ENCODE peak calls at places on chromosomes 13 and 19, in four cellular contexts. Z is kidney epithelial cell, A is foreskin fibroblast, F is hippocampal formation. U is an unnamed sample.

GRCh38 chr19:56324425-56324824 is 9.8 kb upstream of the ZSCAN5A start:
- DNase-seq in F (no peak), Z (no peak), A (no peak), U (no peak)

GRCh38 chr19:55691561-55692481 is 16.8 kb downstream of the EPN1 start:
- DNase-seq in F (no peak), Z (no peak), A (no peak), U (no peak)

GRCh38 chr19:51365211-51366049 is 758 bp downstream of the ETFB start:
- DNase-seq in F (no peak), A (peak), Z (no peak), U (no peak)

GRCh38 chr19:58543826-58544590 is at the start of gene TRIM28:
- DNase-seq in Z (peak), F (no peak), A (peak), U (peak)

GRCh38 chr19:19261350-19262189 is 11.5 kb downstream of the TM6SF2 start:
- DNase-seq in A (no peak), Z (no peak), F (no peak), U (no peak)

GRCh38 chr13:46010148-46010547 is 42.4 kb downstream of the ZC3H13 start:
- DNase-seq in F (no peak), Z (no peak), A (peak), U (no peak)

GRCh38 chr13:75135325-75135825 is 346.6 kb downstream of the TBC1D4 start:
- DNase-seq in A (peak), F (no peak), Z (peak), U (no peak)

GRCh38 chr19:3690551-3691371 is 9.5 kb downstream of the PIP5K1C start:
- DNase-seq in F (no peak), Z (no peak), A (no peak), U (no peak)

GRCh38 chr13:43942301-43942700 is 62.6 kb downstream of the LACC1 start:
- DNase-seq in F (no peak), A (no peak), Z (no peak), U (no peak)

GRCh38 chr13:42885325-42885724 is 103.9 kb downstream of the FAM216B start:
- DNase-seq in Z (no peak), F (no peak), A (no peak), U (no peak)

GRCh38 chr19:2475702-2476450 is at the start of gene GADD45B:
- DNase-seq in Z (no peak), A (peak), F (peak), U (peak)

GRCh38 chr19:27762933-27763332 is 1450.0 kb downstream of the UQCRFS1 start:
- DNase-seq in F (no peak), Z (no peak), A (no peak), U (peak)

GRCh38 chr19:48638831-48639381 is 1.7 kb upstream of the DBP start:
- DNase-seq in A (no peak), Z (no peak), F (no peak), U (no peak)

GRCh38 chr13:97221989-97222700 is at the start of gene MBNL2:
- DNase-seq in Z (peak), F (peak), A (peak), U (peak)

GRCh38 chr19:3365447-3366103 is 808 bp upstream of the NFIC start:
- DNase-seq in F (no peak), Z (no peak), A (peak), U (peak)

GRCh38 chr13:44004881-44005280 is 125.2 kb downstream of the LACC1 start:
- DNase-seq in Z (peak), A (peak), F (no peak), U (no peak)

GRCh38 chr19:12833747-12834417 is 497 bp downstream of the RTBDN start:
- DNase-seq in Z (no peak), F (no peak), A (peak), U (no peak)

GRCh38 chr13:113592571-113592970 is 8.0 kb downstream of the TFDP1 start:
- DNase-seq in F (no peak), A (no peak), Z (no peak), U (no peak)

GRCh38 chr13:41496420-41497234 is 39.3 kb downstream of the RGCC start:
- DNase-seq in A (peak), F (no peak), Z (no peak), U (no peak)

GRCh38 chr19:34120846-34121639 is 51.3 kb upstream of the LSM14A start:
- DNase-seq in F (no peak), Z (no peak), A (peak), U (no peak)

U was measured in lower leg skin.